ENCODE peak calls at places on chromosomes 12 and 14, in six cellular contexts. B is RWPE1; E is amniotic stem cell; R is mammary epithelial cell; K is MV-4-11; N is stimulated activated CD4-positive, alpha-beta T cell treated with anti-CD3 and anti-CD28 coated beads, Interleukin-15, amount 100 ng/mL, for 48 hours. P is an unnamed sample.

GRCh38 chr14:61381589-61381988 is 60.2 kb downstream of the PRKCH start:
- DNase-seq in N (no peak), K (no peak), R (peak), E (no peak), B (peak), P (no peak)

GRCh38 chr14:22225526-22226133 is 363.4 kb downstream of the DAD1 start:
- DNase-seq in E (no peak), K (no peak), R (peak), N (no peak), B (peak), P (no peak)

GRCh38 chr14:69151458-69152180 is 1.3 kb downstream of the DCAF5 start:
- DNase-seq in K (peak), N (peak), R (peak), E (peak), B (peak), P (peak)

GRCh38 chr12:101053203-101053602 is 156.8 kb downstream of the SLC5A8 start:
- DNase-seq in B (no peak), R (no peak), N (no peak), E (no peak), K (no peak), P (no peak)

GRCh38 chr14:22887260-22887989 is 4.4 kb downstream of the REM2 start:
- DNase-seq in R (peak), N (no peak), E (no peak), B (peak), K (peak), P (peak)

GRCh38 chr12:45731376-45731775 is 1.9 kb downstream of the ARID2 start:
- DNase-seq in B (no peak), K (no peak), E (no peak), N (no peak), R (no peak), P (peak)

GRCh38 chr14:67411820-67412421 is at the start of gene PLEK2:
- DNase-seq in K (no peak), N (peak), E (no peak), B (peak), R (peak), P (no peak)

GRCh38 chr12:124609041-124609984 is 41.9 kb upstream of the NCOR2 start:
- DNase-seq in N (peak), K (peak), B (peak), E (no peak), R (peak), P (peak)

GRCh38 chr12:99529966-99530365 is 117.6 kb upstream of the GARIN6 start:
- DNase-seq in N (no peak), E (no peak), R (peak), B (no peak), K (peak), P (no peak)

GRCh38 chr12:63949902-63950301 is 105.4 kb downstream of the SRGAP1 start:
- DNase-seq in B (no peak), N (no peak), K (no peak), R (peak), E (no peak), P (no peak)

GRCh38 chr14:35355981-35356839 is 48.3 kb downstream of the NFKBIA start:
- DNase-seq in N (peak), K (no peak), R (no peak), E (no peak), B (no peak), P (peak)

GRCh38 chr12:130557876-130558770 is 158.0 kb downstream of the RIMBP2 start:
- DNase-seq in N (no peak), R (no peak), K (no peak), B (no peak), E (no peak), P (no peak)

GRCh38 chr14:21069388-21070082 is 569 bp upstream of the ARHGEF40 start:
- DNase-seq in R (no peak), N (no peak), K (no peak), B (peak), E (no peak), P (no peak)

GRCh38 chr12:47534695-47535094 is 171.1 kb downstream of the RPAP3 start:
- DNase-seq in R (peak), B (peak), E (no peak), K (no peak), N (no peak), P (peak)

GRCh38 chr12:21026302-21026701 is 104.7 kb upstream of the SLCO1B1 start:
- DNase-seq in K (no peak), N (no peak), E (no peak), R (no peak), B (no peak), P (no peak)

GRCh38 chr14:105487449-105487985 is 831 bp downstream of the CRIP1 start:
- DNase-seq in B (no peak), E (no peak), K (peak), N (no peak), R (no peak), P (peak)

GRCh38 chr12:12275874-12276273 is 9.0 kb upstream of the LRP6 start:
- DNase-seq in K (no peak), N (no peak), R (no peak), B (no peak), E (no peak), P (no peak)

GRCh38 chr12:130049666-130050065 is 112.6 kb upstream of the FZD10 start:
- DNase-seq in N (no peak), E (no peak), B (no peak), K (no peak), R (no peak), P (peak)

GRCh38 chr14:32129124-32129523 is 52.0 kb downstream of the ARHGAP5 start:
- DNase-seq in B (peak), K (no peak), E (no peak), R (peak), N (no peak), P (no peak)

GRCh38 chr14:62443796-62444195 is 601.5 kb downstream of the KCNH5 start:
- DNase-seq in E (peak), R (peak), N (no peak), K (no peak), B (peak), P (no peak)

GRCh38 chr12:75476076-75476475 is 4.5 kb upstream of the GLIPR1 start:
- DNase-seq in E (no peak), K (no peak), N (peak), B (no peak), R (no peak), P (no peak)

GRCh38 chr14:51855234-51855633 is 5.2 kb upstream of the GNG2 start:
- DNase-seq in R (no peak), N (no peak), E (peak), B (no peak), K (no peak), P (no peak)

GRCh38 chr12:130203151-130203550 is 40.9 kb downstream of the FZD10 start:
- DNase-seq in B (no peak), K (no peak), E (no peak), R (no peak), N (no peak), P (no peak)

GRCh38 chr14:75831971-75832370 is 149.8 kb downstream of the TGFB3 start:
- DNase-seq in B (peak), E (no peak), K (no peak), R (peak), N (no peak), P (peak)

GRCh38 chr12:112803620-112804279 is 12.2 kb downstream of the RPH3A start:
- DNase-seq in R (no peak), B (no peak), E (no peak), K (peak), N (no peak), P (no peak)

GRCh38 chr12:9615420-9616135 is 7.9 kb upstream of the KLRB1 start:
- DNase-seq in K (peak), E (no peak), B (no peak), R (no peak), N (no peak), P (peak)

GRCh38 chr12:19692091-19692490 is 252.8 kb downstream of the AEBP2 start:
- DNase-seq in K (no peak), B (no peak), R (no peak), N (no peak), E (no peak), P (peak)

GRCh38 chr14:23828611-23829010 is 125.0 kb upstream of the DHRS4 start:
- DNase-seq in E (no peak), R (no peak), K (peak), B (no peak), N (no peak), P (no peak)

GRCh38 chr12:45671254-45671653 is 58.3 kb upstream of the ARID2 start:
- DNase-seq in B (no peak), R (no peak), E (no peak), K (no peak), N (no peak), P (no peak)

GRCh38 chr12:1204581-1205121 is 213.6 kb downstream of the ERC1 start:
- DNase-seq in K (no peak), E (no peak), N (no peak), R (peak), B (no peak), P (peak)

GRCh38 chr14:20775043-20775442 is 6.0 kb upstream of the RNASE6 start:
- DNase-seq in N (no peak), K (no peak), E (no peak), B (no peak), R (no peak), P (no peak)

P was measured in OCI-M1.